ENCODE peak calls at places on chromosomes 3 and 15, in nine cellular contexts. E is kidney epithelial cell; D is skeletal muscle cell; G is T-helper 2 cell; S is RKO; L is NCI-H446; Y is central memory CD4-positive, alpha-beta T cell; F is activated CD4-positive, alpha-beta T cell treated with anti-CD3 and anti-CD28 coated beads for 48 hours; O is NCI-H2029. C is an unnamed sample.

GRCh38 chr3:144273611-144274010 is 302.0 kb downstream of the DIPK2A start:
- DNase-seq in E (peak), D (no peak), G (no peak), S (no peak), L (no peak), Y (no peak), F (no peak), O (no peak), C (no peak)

GRCh38 chr15:94080416-94080815 is 150.9 kb upstream of the MCTP2 start:
- DNase-seq in E (no peak), D (peak), G (no peak), S (no peak), L (no peak), Y (no peak), F (peak), O (no peak), C (no peak)

GRCh38 chr3:23859012-23859743 is 53.4 kb downstream of the UBE2E1 start:
- DNase-seq in E (no peak), D (peak), G (no peak), S (no peak), L (no peak), Y (no peak), F (no peak), O (no peak), C (no peak)

GRCh38 chr3:194945508-194945907 is 259.8 kb downstream of the FAM43A start:
- DNase-seq in E (no peak), D (no peak), G (no peak), S (no peak), L (no peak), Y (no peak), F (no peak), O (no peak), C (no peak)

GRCh38 chr15:60374628-60375081 is 23.1 kb downstream of the ANXA2 start:
- DNase-seq in E (peak), D (peak), G (no peak), S (peak), L (peak), Y (no peak), F (no peak), O (peak), C (no peak)

GRCh38 chr3:10712121-10712520 is 103.9 kb upstream of the SLC6A11 start:
- DNase-seq in E (no peak), D (no peak), G (no peak), S (no peak), L (no peak), Y (no peak), F (no peak), O (no peak), C (no peak)

GRCh38 chr3:126136428-126137220 is 43.8 kb downstream of the ALDH1L1 start:
- DNase-seq in E (no peak), D (no peak), G (no peak), S (no peak), L (no peak), Y (no peak), F (no peak), O (no peak), C (peak)

GRCh38 chr15:66733976-66734375 is 31.9 kb downstream of the SMAD6 start:
- DNase-seq in E (no peak), D (no peak), G (no peak), S (no peak), L (no peak), Y (no peak), F (no peak), O (no peak), C (no peak)

GRCh38 chr15:87672309-87672897 is 584.1 kb downstream of the NTRK3 start:
- DNase-seq in E (no peak), D (no peak), G (no peak), S (peak), L (peak), Y (no peak), F (no peak), O (no peak), C (no peak)

GRCh38 chr3:156626104-156626503 is 48.3 kb upstream of the TIPARP start:
- DNase-seq in E (no peak), D (no peak), G (no peak), S (peak), L (no peak), Y (no peak), F (no peak), O (peak), C (no peak)

GRCh38 chr3:77039606-77040553 is at the start of gene ROBO2:
- DNase-seq in E (no peak), D (no peak), G (no peak), S (no peak), L (peak), Y (no peak), F (no peak), O (no peak), C (no peak)

GRCh38 chr3:183449391-183449790 is 21.0 kb upstream of the MCF2L2 start:
- DNase-seq in E (no peak), D (no peak), G (no peak), S (peak), L (no peak), Y (no peak), F (no peak), O (no peak), C (no peak)

GRCh38 chr15:88647362-88648105 is 8.7 kb downstream of the ISG20 start:
- DNase-seq in E (no peak), D (no peak), G (no peak), S (no peak), L (no peak), Y (no peak), F (no peak), O (peak), C (no peak)

GRCh38 chr3:86239956-86240355 is 751.0 kb downstream of the VGLL3 start:
- DNase-seq in E (no peak), D (no peak), G (no peak), S (no peak), L (no peak), Y (no peak), F (no peak), O (no peak), C (no peak)

GRCh38 chr15:46652256-46652655 is 1017.4 kb downstream of the SQOR start:
- DNase-seq in E (peak), D (no peak), G (no peak), S (no peak), L (no peak), Y (no peak), F (no peak), O (no peak), C (no peak)

GRCh38 chr3:158160958-158161357 is 51.1 kb downstream of the RSRC1 start:
- DNase-seq in E (no peak), D (peak), G (no peak), S (peak), L (no peak), Y (no peak), F (no peak), O (no peak), C (no peak)

GRCh38 chr15:45660231-45660979 is 25.6 kb downstream of the SQOR start:
- DNase-seq in E (no peak), D (peak), G (no peak), S (no peak), L (no peak), Y (no peak), F (no peak), O (no peak), C (no peak)

GRCh38 chr3:183698760-183699159 is 1.2 kb downstream of the YEATS2 start:
- DNase-seq in E (no peak), D (no peak), G (no peak), S (peak), L (peak), Y (no peak), F (no peak), O (no peak), C (no peak)

GRCh38 chr3:159761377-159761776 is 227.3 kb upstream of the IL12A start:
- DNase-seq in E (no peak), D (no peak), G (no peak), S (peak), L (peak), Y (no peak), F (no peak), O (no peak), C (no peak)

GRCh38 chr15:68272797-68273271 is 4.7 kb upstream of the FEM1B start:
- DNase-seq in E (no peak), D (peak), G (no peak), S (peak), L (no peak), Y (no peak), F (no peak), O (no peak), C (no peak)

GRCh38 chr3:125960456-125961288 is 8.3 kb upstream of the ROPN1B start:
- DNase-seq in E (no peak), D (no peak), G (no peak), S (no peak), L (no peak), Y (no peak), F (no peak), O (no peak), C (no peak)

GRCh38 chr15:60554494-60554893 is 75.6 kb upstream of the ICE2 start:
- DNase-seq in E (no peak), D (no peak), G (no peak), S (no peak), L (no peak), Y (no peak), F (no peak), O (no peak), C (no peak)

GRCh38 chr3:152100491-152101086 is 168.1 kb upstream of the MBNL1 start:
- DNase-seq in E (no peak), D (no peak), G (peak), S (no peak), L (no peak), Y (no peak), F (no peak), O (no peak), C (no peak)

GRCh38 chr15:48680841-48681240 is 35.3 kb upstream of the FBN1 start:
- DNase-seq in E (no peak), D (peak), G (no peak), S (peak), L (no peak), Y (no peak), F (no peak), O (no peak), C (no peak)

GRCh38 chr3:63067999-63068645 is 192.9 kb upstream of the CADPS start:
- DNase-seq in E (peak), D (no peak), G (no peak), S (peak), L (no peak), Y (no peak), F (no peak), O (no peak), C (no peak)

GRCh38 chr15:40992241-40992741 is 39.0 kb downstream of the CHAC1 start:
- DNase-seq in E (no peak), D (no peak), G (no peak), S (no peak), L (no peak), Y (no peak), F (no peak), O (no peak), C (no peak)

C was measured in naive thymus-derived CD4-positive, alpha-beta T cell.